ENCODE peak calls at places on chromosomes 6 and 20, in ten cellular contexts. D is right lobe of liver, A is foreskin fibroblast, J is hippocampal formation, T is skeletal muscle cell, U is amniotic stem cell, K is breast epithelium, X is RWPE1, L is Right ventricle myocardium inferior, B is AG10803. I is an unnamed sample.
A peak's percentile ranks its signal among the peaks of the same experiment; 100 is the strongest.

GRCh38 chr6:34243131-34243771 is 5.6 kb downstream of the SMIM29 start:
- DNase-seq in K (peak; percentile 37), X (no peak), T (no peak), D (no peak), J (no peak), U (no peak), B (no peak), L (no peak), A (peak; percentile 83), I (peak; percentile 92)

GRCh38 chr6:150296890-150297289 is 71.9 kb upstream of the IYD start:
- DNase-seq in U (no peak), T (no peak), J (no peak), X (no peak), A (no peak), K (no peak), B (no peak), D (no peak), L (no peak), I (no peak)

GRCh38 chr20:44098657-44099056 is 88.3 kb downstream of the JPH2 start:
- DNase-seq in L (no peak), D (no peak), K (no peak), X (no peak), B (no peak), A (no peak), T (no peak), U (no peak), J (no peak), I (no peak)

GRCh38 chr6:160039441-160039840 is 70.6 kb downstream of the IGF2R start:
- DNase-seq in D (no peak), J (no peak), L (no peak), A (no peak), X (no peak), T (no peak), B (no peak), K (no peak), U (no peak), I (no peak)

GRCh38 chr20:24451428-24451827 is 18.0 kb upstream of the SYNDIG1 start:
- DNase-seq in X (no peak), J (no peak), A (no peak), K (no peak), U (no peak), B (no peak), D (no peak), T (no peak), L (no peak), I (no peak)

GRCh38 chr6:156948807-156949206 is 171.6 kb downstream of the ARID1B start:
- DNase-seq in D (no peak), X (peak; percentile 46), J (no peak), B (peak; percentile 53), L (no peak), K (no peak), U (no peak), A (peak; percentile 58), T (no peak), I (peak; percentile 89)

GRCh38 chr20:61719691-61720347 is 345.9 kb downstream of the TAF4 start:
- DNase-seq in K (no peak), A (no peak), T (no peak), U (no peak), J (no peak), D (no peak), L (peak; percentile 34), X (no peak), B (no peak), I (no peak)

GRCh38 chr6:155890409-155890808 is 434.8 kb upstream of the NOX3 start:
- DNase-seq in J (no peak), X (no peak), L (no peak), B (no peak), T (no peak), U (no peak), K (no peak), A (no peak), D (no peak), I (no peak)

GRCh38 chr6:142210606-142211005 is 63.5 kb downstream of the VTA1 start:
- DNase-seq in L (no peak), X (no peak), U (no peak), K (no peak), D (no peak), B (no peak), J (no peak), A (no peak), T (no peak), I (no peak)

GRCh38 chr20:57708694-57709673 is 831 bp downstream of the PMEPA1 start:
- DNase-seq in K (no peak), A (peak; percentile 31), J (no peak), B (no peak), D (no peak), T (no peak), X (no peak), L (no peak), U (no peak), I (no peak)

GRCh38 chr20:36092424-36093024 is 62.0 kb upstream of the EPB41L1 start:
- DNase-seq in B (no peak), L (peak; percentile 72), T (no peak), X (no peak), U (no peak), A (peak; percentile 45), D (peak; percentile 52), J (no peak), K (no peak), I (peak; percentile 49)

GRCh38 chr6:144662812-144663211 is 377.7 kb downstream of the UTRN start:
- DNase-seq in K (no peak), U (no peak), A (no peak), T (no peak), D (no peak), X (peak; percentile 7), L (no peak), B (peak; percentile 59), J (no peak), I (no peak)

GRCh38 chr6:22437665-22438064 is 131.7 kb upstream of the HDGFL1 start:
- DNase-seq in J (no peak), A (no peak), T (no peak), L (no peak), B (no peak), K (no peak), D (no peak), U (no peak), X (no peak), I (no peak)

GRCh38 chr20:41145821-41146620 is 8.7 kb downstream of the PLCG1 start:
- DNase-seq in B (peak; percentile 16), A (no peak), D (no peak), T (no peak), X (no peak), K (no peak), L (peak; percentile 74), J (peak; percentile 39), U (no peak), I (no peak)

I was measured in ELR.